ENCODE peak calls at places on chromosomes 13 and 19, in ten cellular contexts. A, Q, J, K, M, E, G, L, P and D are unnamed samples.

GRCh38 chr19:18422530-18423191 is 3.5 kb downstream of the SSBP4 start:
- DNase-seq in A (no peak), Q (no peak), J (no peak), K (peak), M (no peak), E (no peak), G (no peak), L (no peak), P (no peak), D (no peak)

GRCh38 chr13:48532146-48532472 is 771 bp downstream of the RCBTB2 start:
- DNase-seq in A (no peak), Q (no peak), J (no peak), K (no peak), M (no peak), E (peak), G (no peak), L (peak), P (no peak), D (no peak)

GRCh38 chr19:52935434-52935833 is 12.2 kb upstream of the ZNF888 start:
- DNase-seq in A (no peak), Q (no peak), J (no peak), K (no peak), M (no peak), E (no peak), G (no peak), L (no peak), P (no peak), D (no peak)

GRCh38 chr13:114044486-114044885 is 70.6 kb upstream of the C13orf46 start:
- DNase-seq in A (no peak), Q (no peak), J (no peak), K (no peak), M (no peak), E (no peak), G (no peak), L (peak), P (no peak), D (no peak)

GRCh38 chr13:98410591-98410990 is 166.3 kb downstream of the STK24 start:
- DNase-seq in A (no peak), Q (no peak), J (no peak), K (no peak), M (no peak), E (no peak), G (no peak), L (no peak), P (no peak), D (no peak)

GRCh38 chr13:73329355-73329754 is 270.6 kb downstream of the KLF5 start:
- DNase-seq in A (no peak), Q (no peak), J (no peak), K (no peak), M (no peak), E (no peak), G (no peak), L (no peak), P (no peak), D (no peak)

GRCh38 chr19:43780706-43781525 is at the start of gene KCNN4:
- DNase-seq in A (no peak), Q (no peak), J (peak), K (no peak), M (no peak), E (no peak), G (no peak), L (peak), P (peak), D (peak)

GRCh38 chr13:60431108-60431700 is 34.2 kb downstream of the TDRD3 start:
- DNase-seq in A (no peak), Q (no peak), J (peak), K (no peak), M (no peak), E (peak), G (peak), L (peak), P (no peak), D (no peak)

GRCh38 chr19:1619094-1619439 is 13.8 kb upstream of the UQCR11 start:
- DNase-seq in A (no peak), Q (no peak), J (no peak), K (no peak), M (no peak), E (no peak), G (peak), L (no peak), P (no peak), D (no peak)

GRCh38 chr13:97248243-97248642 is 26.1 kb downstream of the MBNL2 start:
- DNase-seq in A (no peak), Q (no peak), J (no peak), K (no peak), M (no peak), E (no peak), G (no peak), L (no peak), P (no peak), D (no peak)

GRCh38 chr13:108963276-108963810 is 333.9 kb downstream of the MYO16 start:
- DNase-seq in A (no peak), Q (no peak), J (no peak), K (no peak), M (no peak), E (no peak), G (no peak), L (no peak), P (no peak), D (no peak)

GRCh38 chr13:109389456-109389855 is 396.9 kb downstream of the IRS2 start:
- DNase-seq in A (no peak), Q (no peak), J (no peak), K (no peak), M (no peak), E (no peak), G (no peak), L (peak), P (no peak), D (no peak)

GRCh38 chr13:87094646-87095045 is 576.5 kb upstream of the SLITRK5 start:
- DNase-seq in A (no peak), Q (no peak), J (no peak), K (no peak), M (no peak), E (peak), G (no peak), L (no peak), P (no peak), D (no peak)

GRCh38 chr19:50500060-50500752 is 10.8 kb downstream of the JOSD2 start:
- DNase-seq in A (no peak), Q (no peak), J (peak), K (peak), M (no peak), E (peak), G (peak), L (no peak), P (peak), D (no peak)

GRCh38 chr13:29801737-29802305 is 48.6 kb downstream of the UBL3 start:
- DNase-seq in A (no peak), Q (no peak), J (no peak), K (no peak), M (no peak), E (no peak), G (no peak), L (no peak), P (no peak), D (no peak)
- TF ChIP-seq CTCF in A (no peak), Q (no peak), J (peak), K (no peak), M (no peak), E (no peak), G (no peak), L (no peak), P (no peak), D (no peak)

DNA sequence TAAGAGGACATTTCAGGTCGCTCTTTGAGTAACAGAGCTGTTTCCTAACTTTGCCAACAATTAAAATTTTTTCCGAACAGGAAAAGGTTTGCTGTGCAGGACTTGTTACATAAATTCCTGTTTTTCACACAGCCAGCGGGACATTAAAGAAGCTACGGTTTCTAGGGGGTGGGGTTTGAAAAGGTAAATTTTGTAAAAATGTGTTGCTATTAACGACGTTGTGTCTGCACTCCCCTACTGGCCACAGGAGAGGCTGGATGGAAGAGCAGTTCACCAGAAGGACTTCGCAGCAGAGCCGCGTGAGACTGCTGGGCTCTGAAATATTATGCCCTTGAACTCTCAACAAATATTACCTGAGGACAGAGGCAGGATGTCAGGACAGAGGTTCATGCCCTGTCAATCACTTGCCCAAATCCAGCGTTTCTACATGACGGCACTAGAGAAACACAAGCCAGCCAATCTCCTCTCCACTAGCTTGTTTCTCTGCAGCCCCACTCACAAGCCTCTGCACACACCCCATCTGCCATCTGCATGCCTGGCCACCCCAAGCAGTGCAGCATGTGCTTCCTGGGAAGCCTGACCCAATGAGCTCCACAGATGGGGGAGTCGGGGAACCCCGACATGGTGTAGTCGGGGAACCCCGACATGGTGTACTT is 102.0 kb downstream of the FOXO1 start:
- DNase-seq in A (no peak), Q (no peak), J (peak), K (no peak), M (no peak), E (no peak), G (no peak), L (no peak), P (no peak), D (no peak)
- TF ChIP-seq CTCF in A (peak), Q (no peak), J (no peak), K (no peak), M (no peak), E (no peak), G (peak), L (no peak), P (no peak), D (no peak)

DNA sequence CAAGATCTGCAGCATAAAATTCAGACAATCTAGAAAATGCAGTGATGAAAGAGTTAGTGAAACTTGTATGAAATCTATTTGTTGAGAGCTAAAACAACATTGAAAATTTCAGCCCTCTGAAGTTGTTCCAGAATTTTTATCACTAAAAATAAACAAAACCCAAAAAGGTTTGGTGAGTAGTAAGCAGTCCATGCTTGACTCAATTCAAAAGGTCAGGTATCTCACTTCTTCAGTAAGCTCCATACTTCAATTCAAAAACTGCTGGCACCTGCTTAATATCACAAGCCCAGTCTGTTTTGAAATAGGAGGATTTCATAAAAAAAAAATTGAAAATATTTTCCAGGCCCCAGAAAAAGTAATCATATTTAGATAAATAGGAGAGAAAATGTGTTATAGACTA is 894.4 kb downstream of the SLITRK5 start:
- DNase-seq in A (no peak), Q (no peak), J (no peak), K (no peak), M (no peak), E (no peak), G (peak), L (no peak), P (no peak), D (no peak)
- TF ChIP-seq CTCF in A (no peak), Q (no peak), J (no peak), K (no peak), M (no peak), E (no peak), G (no peak), L (no peak), P (no peak), D (no peak)

GRCh38 chr13:52850396-52851152 is 2.1 kb upstream of the PCDH8 start:
- DNase-seq in A (peak), Q (peak), J (peak), K (peak), M (peak), E (peak), G (peak), L (peak), P (peak), D (no peak)
- TF ChIP-seq CTCF in A (peak), Q (no peak), J (no peak), K (no peak), M (peak), E (peak), G (peak), L (no peak), P (no peak), D (no peak)

GRCh38 chr13:68261105-68261504 is 1031.0 kb upstream of the PCDH9 start:
- DNase-seq in A (no peak), Q (no peak), J (no peak), K (no peak), M (no peak), E (peak), G (no peak), L (no peak), P (no peak), D (no peak)
- TF ChIP-seq CTCF in A (no peak), Q (no peak), J (no peak), K (no peak), M (no peak), E (peak), G (peak), L (no peak), P (no peak), D (no peak)

GRCh38 chr19:33978286-33978685 is 181.6 kb downstream of the KCTD15 start:
- DNase-seq in A (no peak), Q (no peak), J (no peak), K (no peak), M (no peak), E (no peak), G (peak), L (no peak), P (no peak), D (no peak)

GRCh38 chr19:33988601-33989000 is 183.7 kb upstream of the LSM14A start:
- DNase-seq in A (no peak), Q (no peak), J (no peak), K (no peak), M (no peak), E (peak), G (no peak), L (no peak), P (no peak), D (no peak)

GRCh38 chr19:33982706-33983105 is 186.0 kb downstream of the KCTD15 start:
- DNase-seq in A (no peak), Q (no peak), J (no peak), K (no peak), M (no peak), E (no peak), G (no peak), L (no peak), P (no peak), D (no peak)
- TF ChIP-seq CTCF in A (peak), Q (no peak), J (no peak), K (no peak), M (peak), E (no peak), G (no peak), L (no peak), P (no peak), D (no peak)

GRCh38 chr19:45922281-45922680 is 7.7 kb upstream of the NANOS2 start:
- DNase-seq in A (no peak), Q (no peak), J (no peak), K (no peak), M (no peak), E (peak), G (no peak), L (no peak), P (no peak), D (no peak)
- TF ChIP-seq CTCF in A (peak), Q (no peak), J (no peak), K (no peak), M (peak), E (peak), G (peak), L (no peak), P (no peak), D (no peak)

GRCh38 chr13:32179708-32180107 is 135.5 kb downstream of the ZAR1L start:
- DNase-seq in A (no peak), Q (no peak), J (no peak), K (no peak), M (no peak), E (no peak), G (no peak), L (no peak), P (no peak), D (no peak)
- TF ChIP-seq CTCF in A (no peak), Q (no peak), J (no peak), K (no peak), M (no peak), E (no peak), G (no peak), L (no peak), P (no peak), D (no peak)

DNA sequence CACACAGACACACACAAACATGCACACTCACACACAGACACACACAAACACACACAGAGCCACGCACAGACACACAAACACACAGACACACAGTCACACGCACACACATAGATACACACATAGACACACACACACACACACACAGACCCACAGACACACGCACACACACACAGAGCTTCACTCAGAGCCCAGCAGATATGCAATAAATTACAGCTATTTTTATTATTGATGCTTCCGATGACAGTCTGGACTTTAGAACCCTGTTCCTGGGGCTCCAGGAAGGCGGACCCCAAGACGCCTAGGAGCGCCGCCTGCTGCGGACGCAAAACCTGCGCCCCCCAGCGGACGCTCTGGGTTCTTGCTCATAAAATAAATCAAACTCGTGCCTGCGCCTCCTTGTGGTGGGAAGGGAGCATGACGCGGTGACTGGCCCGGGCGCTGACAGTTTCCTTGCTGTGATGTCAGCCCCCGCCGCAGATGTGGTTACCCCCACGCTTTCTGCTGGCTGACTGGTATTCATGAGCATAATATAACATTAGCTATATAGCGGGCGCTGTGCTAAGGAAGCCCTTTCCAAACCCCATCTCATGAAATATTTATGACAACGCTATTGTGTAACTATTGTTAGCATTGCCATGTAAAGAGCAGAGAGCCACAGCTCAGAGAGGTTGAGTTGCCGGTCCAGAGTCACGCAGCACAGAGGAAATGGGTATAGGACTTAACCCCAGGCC is 64.4 kb upstream of the TM9SF2 start:
- DNase-seq in A (peak), Q (peak), J (peak), K (peak), M (peak), E (peak), G (peak), L (peak), P (peak), D (peak)
- TF ChIP-seq CTCF in A (peak), Q (peak), J (peak), K (peak), M (peak), E (peak), G (peak), L (peak), P (peak), D (peak)

DNA sequence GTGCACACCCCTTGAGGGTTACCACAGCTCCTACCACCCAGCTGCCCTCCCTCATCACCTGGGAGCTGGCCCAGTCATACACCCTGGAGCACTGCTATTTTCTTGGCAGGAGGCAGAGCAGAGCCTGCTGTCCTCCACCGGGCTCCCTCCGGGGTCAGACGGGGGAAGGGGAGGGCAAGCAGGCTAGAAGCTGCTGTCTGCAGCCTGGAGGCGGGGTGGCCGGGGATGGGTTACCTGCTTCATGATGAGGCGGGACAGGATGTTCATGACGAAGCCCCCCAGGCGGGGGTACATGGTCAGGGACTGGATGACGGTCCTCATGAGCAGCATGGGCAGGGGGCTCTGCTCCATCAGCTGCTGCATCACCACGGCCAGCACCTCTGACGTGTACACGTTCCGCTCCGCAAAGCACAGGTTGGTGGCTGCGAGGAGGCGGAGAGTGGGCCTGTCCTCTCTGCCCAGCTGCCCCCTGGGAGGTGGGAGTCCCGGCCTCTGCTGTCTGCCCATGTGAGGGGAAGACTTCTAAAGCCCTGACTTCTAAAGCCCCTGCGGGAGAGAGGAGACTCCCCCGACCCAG is 2.7 kb upstream of the RSPH6A start:
- DNase-seq in A (no peak), Q (no peak), J (no peak), K (no peak), M (no peak), E (peak), G (peak), L (no peak), P (no peak), D (no peak)
- TF ChIP-seq CTCF in A (no peak), Q (no peak), J (no peak), K (no peak), M (no peak), E (no peak), G (no peak), L (no peak), P (no peak), D (no peak)